ENCODE peak calls at places on chromosomes 7 and 10, in five cellular contexts. W is PC-9, B is brain microvascular endothelial cell, J is A549, Z is foreskin fibroblast. O is an unnamed sample.

GRCh38 chr7:39826166-39826565 is 123.9 kb upstream of the CDK13 start:
- DNase-seq in W (no peak), B (no peak), J (no peak), Z (no peak), O (no peak)

GRCh38 chr10:28179490-28180099 is 123.3 kb downstream of the MPP7 start:
- DNase-seq in W (no peak), B (peak; percentile 49), J (peak; percentile 52), Z (peak; percentile 73), O (no peak)

GRCh38 chr7:120841608-120842007 is 16.3 kb downstream of the TSPAN12 start:
- DNase-seq in W (no peak), B (no peak), J (no peak), Z (no peak), O (no peak)

GRCh38 chr10:131223422-131223821 is 88.1 kb downstream of the TCERG1L start:
- DNase-seq in W (no peak), B (no peak), J (no peak), Z (no peak), O (no peak)

GRCh38 chr10:89019589-89020327 is 29.2 kb downstream of the FAS start:
- DNase-seq in W (no peak), B (no peak), J (no peak), Z (no peak), O (no peak)

GRCh38 chr10:25747038-25747437 is 187.0 kb upstream of the MYO3A start:
- DNase-seq in W (no peak), B (no peak), J (no peak), Z (no peak), O (peak; percentile 74)

GRCh38 chr10:96835826-96836365 is 3.8 kb downstream of the LCOR start:
- DNase-seq in W (no peak), B (no peak), J (no peak), Z (peak; percentile 23), O (no peak)

GRCh38 chr7:3065724-3066143 is 22.1 kb upstream of the CARD11 start:
- DNase-seq in W (peak; percentile 46), B (peak; percentile 14), J (peak; percentile 45), Z (no peak), O (no peak)

GRCh38 chr7:81662531-81662930 is 107.3 kb downstream of the HGF start:
- DNase-seq in W (no peak), B (no peak), J (no peak), Z (peak; percentile 54), O (no peak)

GRCh38 chr10:52128056-52128683 is 185.9 kb upstream of the DKK1 start:
- DNase-seq in W (no peak), B (no peak), J (no peak), Z (no peak), O (peak; percentile 39)

GRCh38 chr10:43683451-43684197 is 34.9 kb upstream of the ZNF32 start:
- DNase-seq in W (peak; percentile 17), B (peak; percentile 29), J (peak; percentile 18), Z (no peak), O (no peak)

GRCh38 chr7:143002106-143002505 is 24.8 kb downstream of the OR9A2 start:
- DNase-seq in W (peak; percentile 12), B (no peak), J (peak; percentile 20), Z (peak; percentile 59), O (no peak)

GRCh38 chr7:143974457-143974856 is 19.8 kb downstream of the OR2F1 start:
- DNase-seq in W (peak; percentile 10), B (no peak), J (peak; percentile 83), Z (peak; percentile 2), O (no peak)

GRCh38 chr7:81470084-81470723 is 299.6 kb downstream of the HGF start:
- DNase-seq in W (peak; percentile 65), B (peak; percentile 56), J (peak; percentile 90), Z (peak; percentile 84), O (peak; percentile 47)

GRCh38 chr10:110502851-110503301 is 5.2 kb downstream of the DUSP5 start:
- DNase-seq in W (no peak), B (no peak), J (peak; percentile 40), Z (peak; percentile 80), O (no peak)

GRCh38 chr10:43942096-43942885 is 293.6 kb upstream of the ZNF32 start:
- DNase-seq in W (no peak), B (no peak), J (no peak), Z (peak; percentile 38), O (no peak)

GRCh38 chr10:63260860-63261251 is 127.7 kb downstream of the NRBF2 start:
- DNase-seq in W (no peak), B (no peak), J (no peak), Z (no peak), O (no peak)

GRCh38 chr7:66627876-66628360 is 763 bp upstream of the KCTD7 start:
- DNase-seq in W (no peak), B (no peak), J (no peak), Z (no peak), O (no peak)

DNA sequence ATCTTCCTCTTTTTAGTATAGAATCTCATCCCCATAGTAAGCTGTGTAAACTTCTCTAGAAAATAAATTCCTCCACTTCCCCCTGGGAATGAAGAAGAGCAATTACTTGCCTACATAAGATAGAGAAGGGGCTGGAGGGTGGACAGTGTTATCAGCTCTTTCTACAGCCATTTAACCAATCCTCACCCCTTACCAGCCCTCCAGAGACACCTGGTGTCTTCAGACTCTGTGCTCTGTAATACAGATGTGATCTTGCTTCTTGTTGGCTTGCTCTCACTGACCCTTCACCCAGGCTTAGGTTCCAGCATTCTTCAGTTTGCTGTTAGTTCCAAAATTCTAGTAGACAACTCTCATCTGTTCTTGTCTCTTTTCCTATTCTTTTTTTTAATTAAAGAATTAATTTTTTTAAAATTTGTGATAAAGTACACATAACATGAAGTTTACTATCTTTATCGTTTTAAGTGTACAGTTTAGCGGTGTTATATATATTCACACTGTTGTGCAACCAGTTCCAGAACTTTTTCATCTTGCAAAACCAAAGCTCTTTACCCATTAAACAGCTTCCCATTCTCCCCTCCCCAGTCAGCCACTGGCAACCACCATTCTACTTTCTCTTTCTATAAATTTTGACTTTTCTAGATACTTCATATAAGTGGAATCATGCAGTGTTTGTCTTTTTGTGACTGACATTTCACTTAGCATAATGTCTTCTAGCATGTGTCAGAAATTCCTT is 6.5 kb upstream of the PRKAR2B start:
- DNase-seq in W (no peak), B (no peak), J (no peak), Z (no peak), O (no peak)
- H3K4me3 ChIP-seq in W (no peak overlapping the region), B (no peak overlapping the region), J (no peak overlapping the region), Z (no peak overlapping the region), O (no peak overlapping the region)

GRCh38 chr7:5367661-5368060 is 56.0 kb downstream of the TNRC18 start:
- DNase-seq in W (no peak), B (no peak), J (no peak), Z (no peak), O (no peak)

GRCh38 chr7:5373300-5373699 is 50.3 kb downstream of the TNRC18 start:
- DNase-seq in W (no peak), B (no peak), J (no peak), Z (no peak), O (no peak)

GRCh38 chr7:5374464-5374863 is 49.2 kb downstream of the TNRC18 start:
- DNase-seq in W (no peak), B (no peak), J (no peak), Z (no peak), O (no peak)

GRCh38 chr7:5375925-5376324 is 47.7 kb downstream of the TNRC18 start:
- DNase-seq in W (no peak), B (no peak), J (no peak), Z (no peak), O (no peak)

DNA sequence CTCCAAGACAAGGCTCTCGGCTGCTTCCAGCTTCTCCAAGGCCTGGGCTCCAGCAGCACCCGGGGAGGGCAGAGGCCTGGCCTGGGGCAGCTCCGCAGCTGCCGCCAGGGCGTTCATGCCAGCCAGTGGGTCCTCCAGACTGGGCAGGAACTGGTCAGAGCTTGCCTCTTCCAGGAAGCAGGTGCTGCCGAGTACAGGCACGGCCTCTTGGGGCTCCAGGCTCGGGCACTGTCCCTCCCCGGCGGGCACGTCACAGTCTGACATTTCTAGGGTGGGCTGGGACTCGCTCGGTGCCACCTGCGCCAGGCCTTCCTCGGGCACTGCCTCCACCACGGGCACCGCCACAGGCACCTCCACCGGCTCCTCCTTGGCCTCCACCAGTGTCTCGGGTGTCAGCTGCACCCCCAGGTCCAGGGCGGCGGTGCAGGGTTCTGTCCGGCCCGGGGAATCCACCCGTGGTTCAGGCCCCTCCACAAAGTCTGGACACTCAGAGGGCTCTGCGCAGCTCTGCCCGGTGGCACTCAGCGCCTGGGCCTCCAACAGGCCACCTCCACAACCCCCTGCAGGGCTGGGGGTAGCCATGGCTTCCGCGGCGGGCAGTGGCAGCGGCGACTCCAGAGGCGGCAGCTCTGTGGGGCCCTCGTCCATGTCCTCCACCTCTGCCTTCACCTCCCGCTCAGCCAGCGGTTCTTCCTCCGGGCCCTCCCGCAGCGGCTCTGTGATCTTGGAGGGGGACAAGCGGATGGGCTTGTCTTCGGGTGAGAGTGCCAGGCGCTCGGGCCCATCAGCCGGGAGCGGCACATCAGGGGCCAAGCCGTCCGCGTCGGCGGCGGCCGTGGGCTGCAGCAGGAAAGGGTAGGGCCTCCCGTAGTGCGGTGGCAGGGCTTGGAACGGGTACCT is 52.9 kb downstream of the TNRC18 start:
- DNase-seq in W (no peak), B (no peak), J (no peak), Z (no peak), O (no peak)
- H3K4me3 ChIP-seq in W (no peak overlapping the region), B (no peak overlapping the region), J (no peak overlapping the region), Z (no peak overlapping the region), O (no peak overlapping the region)

GRCh38 chr7:79291498-79291865 is 162.0 kb downstream of the MAGI2 start:
- DNase-seq in W (no peak), B (no peak), J (no peak), Z (no peak), O (no peak)
- H3K4me3 ChIP-seq in W (no peak overlapping the region), B (no peak overlapping the region), J (no peak overlapping the region), Z (no peak overlapping the region), O (no peak overlapping the region)

GRCh38 chr10:33331020-33331557 is 3.4 kb downstream of the NRP1 start:
- DNase-seq in W (no peak), B (no peak), J (no peak), Z (peak; percentile 44), O (no peak)

GRCh38 chr10:33333260-33334169 is 952 bp downstream of the NRP1 start:
- DNase-seq in W (no peak), B (peak; percentile 29), J (peak; percentile 36), Z (peak; percentile 41), O (peak; percentile 61)

GRCh38 chr10:33330543-33331019 is 3.9 kb downstream of the NRP1 start:
- DNase-seq in W (peak; percentile 79), B (peak; percentile 88), J (peak; percentile 87), Z (peak; percentile 95), O (no peak)

GRCh38 chr10:33334170-33334838 is at the start of gene NRP1:
- DNase-seq in W (peak; percentile 25), B (peak; percentile 24), J (peak; percentile 89), Z (no peak), O (no peak)

DNA sequence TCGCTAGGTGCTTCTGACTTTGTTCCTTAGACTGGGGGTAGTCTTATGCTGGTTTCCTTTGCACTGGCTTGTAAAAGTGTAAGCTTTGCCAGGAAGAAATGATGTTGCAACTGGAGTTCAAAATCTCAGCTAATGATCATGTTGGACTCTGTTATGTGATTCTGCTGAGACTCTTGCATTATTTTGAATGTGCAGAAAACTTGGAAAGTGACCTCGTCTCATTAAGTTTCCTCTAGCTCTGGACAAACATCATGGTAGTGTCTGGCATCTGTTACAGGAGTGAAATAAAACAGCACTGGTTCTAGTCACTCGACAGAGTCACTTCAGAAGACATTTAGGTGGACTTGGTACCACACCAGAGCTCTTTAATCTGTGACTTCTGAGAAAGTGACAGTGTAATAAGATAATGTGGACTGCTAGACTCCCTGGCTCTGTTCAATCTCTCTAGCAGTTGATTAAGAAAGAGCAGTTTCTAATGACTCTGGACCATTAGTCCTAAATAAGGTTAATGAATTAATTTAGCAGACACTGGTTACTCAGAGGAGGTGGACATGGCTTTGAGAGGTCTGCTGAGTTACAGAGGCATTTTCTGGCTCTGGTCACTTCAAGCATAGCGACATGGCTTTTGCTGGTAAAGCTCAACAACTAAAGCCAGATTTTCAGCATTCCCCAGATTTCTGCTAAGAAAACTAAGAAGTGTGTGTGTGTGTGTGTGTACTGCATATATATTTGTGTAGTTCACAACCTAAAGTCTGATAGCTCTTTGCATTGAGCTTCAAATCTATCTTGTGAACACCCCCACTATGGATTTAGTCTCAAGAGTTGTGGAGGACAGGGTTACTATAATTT is 2.1 kb downstream of the NRP1 start:
- DNase-seq in W (no peak), B (no peak), J (peak; percentile 28), Z (peak; percentile 58), O (no peak)
- H3K4me3 ChIP-seq in W (peak overlapping the region; percentile 92), B (peak overlapping the region; percentile 89), J (peak overlapping the region; percentile 85), Z (peak overlapping the region; percentile 55), O (peak overlapping the region; percentile 73)

O was measured in retinal pigment epithelial cell.